ENCODE peak calls at places on chromosome 19, in five cellular contexts. One of them, this sample, is unnamed.

GRCh38 chr19:4278926-4279529 is at the start of gene SHD:
- DNase-seq in ecto neural progenitor cell: peak
- DNase-seq in NCI-H2171: peak
- DNase-seq in stimulated activated CD8-positive, alpha-beta memory T cell treated with anti-CD3 and anti-CD28 coated beads, Interleukin-7, amount 100 ng/mL, for 1 hour: no peak
- DNase-seq in left lobe of liver: no peak
- DNase-seq in this sample: no peak

GRCh38 chr19:34838753-34839431 is 65.9 kb upstream of the ZNF599 start:
- DNase-seq in ecto neural progenitor cell: peak
- DNase-seq in NCI-H2171: no peak
- DNase-seq in stimulated activated CD8-positive, alpha-beta memory T cell treated with anti-CD3 and anti-CD28 coated beads, Interleukin-7, amount 100 ng/mL, for 1 hour: peak
- DNase-seq in left lobe of liver: peak
- DNase-seq in this sample: peak

GRCh38 chr19:38932425-38933179 is 1.9 kb downstream of the MRPS12 start:
- DNase-seq in ecto neural progenitor cell: no peak
- DNase-seq in NCI-H2171: no peak
- DNase-seq in stimulated activated CD8-positive, alpha-beta memory T cell treated with anti-CD3 and anti-CD28 coated beads, Interleukin-7, amount 100 ng/mL, for 1 hour: no peak
- DNase-seq in left lobe of liver: peak
- DNase-seq in this sample: no peak

GRCh38 chr19:47274891-47275865 is 493 bp downstream of the INAFM1 start:
- DNase-seq in ecto neural progenitor cell: no peak
- DNase-seq in NCI-H2171: no peak
- DNase-seq in stimulated activated CD8-positive, alpha-beta memory T cell treated with anti-CD3 and anti-CD28 coated beads, Interleukin-7, amount 100 ng/mL, for 1 hour: no peak
- DNase-seq in left lobe of liver: no peak
- DNase-seq in this sample: no peak

GRCh38 chr19:17687857-17688784 is at the start of gene UNC13A:
- DNase-seq in ecto neural progenitor cell: peak
- DNase-seq in NCI-H2171: peak
- DNase-seq in stimulated activated CD8-positive, alpha-beta memory T cell treated with anti-CD3 and anti-CD28 coated beads, Interleukin-7, amount 100 ng/mL, for 1 hour: no peak
- DNase-seq in left lobe of liver: no peak
- DNase-seq in this sample: peak

GRCh38 chr19:5042556-5042955 is 73.6 kb downstream of the KDM4B start:
- DNase-seq in ecto neural progenitor cell: no peak
- DNase-seq in NCI-H2171: no peak
- DNase-seq in stimulated activated CD8-positive, alpha-beta memory T cell treated with anti-CD3 and anti-CD28 coated beads, Interleukin-7, amount 100 ng/mL, for 1 hour: no peak
- DNase-seq in left lobe of liver: no peak
- DNase-seq in this sample: no peak

GRCh38 chr19:31261651-31262331 is 87.4 kb downstream of the TSHZ3 start:
- DNase-seq in ecto neural progenitor cell: no peak
- DNase-seq in NCI-H2171: no peak
- DNase-seq in stimulated activated CD8-positive, alpha-beta memory T cell treated with anti-CD3 and anti-CD28 coated beads, Interleukin-7, amount 100 ng/mL, for 1 hour: no peak
- DNase-seq in left lobe of liver: no peak
- DNase-seq in this sample: no peak

GRCh38 chr19:29785955-29786589 is 25.7 kb upstream of the CCNE1 start:
- DNase-seq in ecto neural progenitor cell: no peak
- DNase-seq in NCI-H2171: no peak
- DNase-seq in stimulated activated CD8-positive, alpha-beta memory T cell treated with anti-CD3 and anti-CD28 coated beads, Interleukin-7, amount 100 ng/mL, for 1 hour: no peak
- DNase-seq in left lobe of liver: no peak
- DNase-seq in this sample: no peak

GRCh38 chr19:55383789-55384575 is at the start of gene TMEM238:
- DNase-seq in ecto neural progenitor cell: peak
- DNase-seq in NCI-H2171: peak
- DNase-seq in stimulated activated CD8-positive, alpha-beta memory T cell treated with anti-CD3 and anti-CD28 coated beads, Interleukin-7, amount 100 ng/mL, for 1 hour: no peak
- DNase-seq in left lobe of liver: peak
- DNase-seq in this sample: peak

GRCh38 chr19:56751078-56751489 is 79.5 kb upstream of the ZNF835 start:
- DNase-seq in ecto neural progenitor cell: no peak
- DNase-seq in NCI-H2171: no peak
- DNase-seq in stimulated activated CD8-positive, alpha-beta memory T cell treated with anti-CD3 and anti-CD28 coated beads, Interleukin-7, amount 100 ng/mL, for 1 hour: no peak
- DNase-seq in left lobe of liver: no peak
- DNase-seq in this sample: peak

GRCh38 chr19:41324921-41325639 is 15.1 kb downstream of the CCDC97 start:
- DNase-seq in ecto neural progenitor cell: no peak
- DNase-seq in NCI-H2171: no peak
- DNase-seq in stimulated activated CD8-positive, alpha-beta memory T cell treated with anti-CD3 and anti-CD28 coated beads, Interleukin-7, amount 100 ng/mL, for 1 hour: no peak
- DNase-seq in left lobe of liver: no peak
- DNase-seq in this sample: no peak

GRCh38 chr19:5880604-5881078 is 10.3 kb upstream of the FUT5 start:
- DNase-seq in ecto neural progenitor cell: peak
- DNase-seq in NCI-H2171: no peak
- DNase-seq in stimulated activated CD8-positive, alpha-beta memory T cell treated with anti-CD3 and anti-CD28 coated beads, Interleukin-7, amount 100 ng/mL, for 1 hour: no peak
- DNase-seq in left lobe of liver: peak
- DNase-seq in this sample: no peak

GRCh38 chr19:51660975-51661600 is 14.5 kb upstream of the SIGLEC14 start:
- DNase-seq in ecto neural progenitor cell: peak
- DNase-seq in NCI-H2171: peak
- DNase-seq in stimulated activated CD8-positive, alpha-beta memory T cell treated with anti-CD3 and anti-CD28 coated beads, Interleukin-7, amount 100 ng/mL, for 1 hour: no peak
- DNase-seq in left lobe of liver: no peak
- DNase-seq in this sample: peak

GRCh38 chr19:12745166-12745897 is 6.3 kb upstream of the BEST2 start:
- DNase-seq in ecto neural progenitor cell: no peak
- DNase-seq in NCI-H2171: no peak
- DNase-seq in stimulated activated CD8-positive, alpha-beta memory T cell treated with anti-CD3 and anti-CD28 coated beads, Interleukin-7, amount 100 ng/mL, for 1 hour: no peak
- DNase-seq in left lobe of liver: no peak
- DNase-seq in this sample: no peak

GRCh38 chr19:10543420-10544241 is at the start of gene ATG4D:
- DNase-seq in ecto neural progenitor cell: peak
- DNase-seq in NCI-H2171: peak
- DNase-seq in stimulated activated CD8-positive, alpha-beta memory T cell treated with anti-CD3 and anti-CD28 coated beads, Interleukin-7, amount 100 ng/mL, for 1 hour: peak
- DNase-seq in left lobe of liver: peak
- DNase-seq in this sample: peak

GRCh38 chr19:46931197-46931596 is 70.4 kb downstream of the ARHGAP35 start:
- DNase-seq in ecto neural progenitor cell: no peak
- DNase-seq in NCI-H2171: no peak
- DNase-seq in stimulated activated CD8-positive, alpha-beta memory T cell treated with anti-CD3 and anti-CD28 coated beads, Interleukin-7, amount 100 ng/mL, for 1 hour: no peak
- DNase-seq in left lobe of liver: no peak
- DNase-seq in this sample: no peak

GRCh38 chr19:9406798-9407352 is 28.5 kb downstream of the ZNF266 start:
- DNase-seq in ecto neural progenitor cell: no peak
- DNase-seq in NCI-H2171: peak
- DNase-seq in stimulated activated CD8-positive, alpha-beta memory T cell treated with anti-CD3 and anti-CD28 coated beads, Interleukin-7, amount 100 ng/mL, for 1 hour: no peak
- DNase-seq in left lobe of liver: no peak
- DNase-seq in this sample: no peak

GRCh38 chr19:8611890-8612806 is 1.6 kb upstream of the ADAMTS10 start:
- DNase-seq in ecto neural progenitor cell: no peak
- DNase-seq in NCI-H2171: no peak
- DNase-seq in stimulated activated CD8-positive, alpha-beta memory T cell treated with anti-CD3 and anti-CD28 coated beads, Interleukin-7, amount 100 ng/mL, for 1 hour: no peak
- DNase-seq in left lobe of liver: no peak
- DNase-seq in this sample: no peak

GRCh38 chr19:28711401-28711800 is 501.6 kb downstream of the UQCRFS1 start:
- DNase-seq in ecto neural progenitor cell: no peak
- DNase-seq in NCI-H2171: no peak
- DNase-seq in stimulated activated CD8-positive, alpha-beta memory T cell treated with anti-CD3 and anti-CD28 coated beads, Interleukin-7, amount 100 ng/mL, for 1 hour: no peak
- DNase-seq in left lobe of liver: no peak
- DNase-seq in this sample: no peak

GRCh38 chr19:28425431-28425931 is 787.5 kb downstream of the UQCRFS1 start:
- DNase-seq in ecto neural progenitor cell: no peak
- DNase-seq in NCI-H2171: no peak
- DNase-seq in stimulated activated CD8-positive, alpha-beta memory T cell treated with anti-CD3 and anti-CD28 coated beads, Interleukin-7, amount 100 ng/mL, for 1 hour: no peak
- DNase-seq in left lobe of liver: no peak
- DNase-seq in this sample: no peak

GRCh38 chr19:1746401-1747284 is 6.7 kb upstream of the ONECUT3 start:
- DNase-seq in ecto neural progenitor cell: no peak
- DNase-seq in NCI-H2171: no peak
- DNase-seq in stimulated activated CD8-positive, alpha-beta memory T cell treated with anti-CD3 and anti-CD28 coated beads, Interleukin-7, amount 100 ng/mL, for 1 hour: no peak
- DNase-seq in left lobe of liver: no peak
- DNase-seq in this sample: no peak

GRCh38 chr19:34832581-34833112 is 59.6 kb upstream of the ZNF599 start:
- DNase-seq in ecto neural progenitor cell: no peak
- DNase-seq in NCI-H2171: no peak
- DNase-seq in stimulated activated CD8-positive, alpha-beta memory T cell treated with anti-CD3 and anti-CD28 coated beads, Interleukin-7, amount 100 ng/mL, for 1 hour: no peak
- DNase-seq in left lobe of liver: no peak
- DNase-seq in this sample: no peak

GRCh38 chr19:49422407-49423277 is 599 bp downstream of the PTH2 start:
- DNase-seq in ecto neural progenitor cell: peak
- DNase-seq in NCI-H2171: no peak
- DNase-seq in stimulated activated CD8-positive, alpha-beta memory T cell treated with anti-CD3 and anti-CD28 coated beads, Interleukin-7, amount 100 ng/mL, for 1 hour: no peak
- DNase-seq in left lobe of liver: no peak
- DNase-seq in this sample: peak

GRCh38 chr19:13463296-13463695 is 43.0 kb downstream of the CACNA1A start:
- DNase-seq in ecto neural progenitor cell: peak
- DNase-seq in NCI-H2171: no peak
- DNase-seq in stimulated activated CD8-positive, alpha-beta memory T cell treated with anti-CD3 and anti-CD28 coated beads, Interleukin-7, amount 100 ng/mL, for 1 hour: no peak
- DNase-seq in left lobe of liver: no peak
- DNase-seq in this sample: peak

GRCh38 chr19:30059741-30060140 is 117.7 kb downstream of the URI1 start:
- DNase-seq in ecto neural progenitor cell: no peak
- DNase-seq in NCI-H2171: no peak
- DNase-seq in stimulated activated CD8-positive, alpha-beta memory T cell treated with anti-CD3 and anti-CD28 coated beads, Interleukin-7, amount 100 ng/mL, for 1 hour: no peak
- DNase-seq in left lobe of liver: no peak
- DNase-seq in this sample: no peak

GRCh38 chr19:50365434-50366306 is at the start of gene NAPSA:
- DNase-seq in ecto neural progenitor cell: no peak
- DNase-seq in NCI-H2171: no peak
- DNase-seq in stimulated activated CD8-positive, alpha-beta memory T cell treated with anti-CD3 and anti-CD28 coated beads, Interleukin-7, amount 100 ng/mL, for 1 hour: no peak
- DNase-seq in left lobe of liver: no peak
- DNase-seq in this sample: no peak

This sample was measured in neuronal stem cell.